ENCODE peak calls at places on chromosome 22, in five cellular contexts. E is SK-MEL-5, X is amniotic stem cell, A is hippocampal formation, I is MM.1S. V is an unnamed sample.
A peak's percentile ranks its signal among the peaks of the same experiment; 100 is the strongest.

GRCh38 chr22:41501209-41501608 is 32.3 kb downstream of the ACO2 start:
- DNase-seq in E (peak; percentile 66), X (no peak), A (no peak), I (no peak), V (peak; percentile 21)

GRCh38 chr22:40746428-40747220 is 67.3 kb downstream of the MCHR1 start:
- DNase-seq in E (no peak), X (no peak), A (no peak), I (no peak), V (no peak)

GRCh38 chr22:47631571-47632102 is 869.2 kb downstream of the TBC1D22A start:
- DNase-seq in E (peak; percentile 97), X (no peak), A (no peak), I (no peak), V (no peak)

GRCh38 chr22:45911601-45912271 is 65.2 kb downstream of the WNT7B start:
- DNase-seq in E (no peak), X (no peak), A (no peak), I (no peak), V (no peak)

GRCh38 chr22:43014062-43014875 is 680 bp downstream of the PACSIN2 start:
- DNase-seq in E (peak; percentile 46), X (no peak), A (no peak), I (peak; percentile 14), V (no peak)

GRCh38 chr22:44894321-44894720 is 115.5 kb downstream of the PHF21B start:
- DNase-seq in E (no peak), X (no peak), A (no peak), I (no peak), V (no peak)

GRCh38 chr22:31630331-31631329 is 31.4 kb downstream of the PISD start:
- DNase-seq in E (peak; percentile 86), X (peak; percentile 34), A (peak; percentile 41), I (peak; percentile 72), V (peak; percentile 77)

GRCh38 chr22:36432592-36433317 is 45.0 kb upstream of the MYH9 start:
- DNase-seq in E (no peak), X (no peak), A (no peak), I (no peak), V (no peak)

GRCh38 chr22:39481595-39481994 is 20.5 kb upstream of the MIEF1 start:
- DNase-seq in E (no peak), X (no peak), A (no peak), I (no peak), V (no peak)

GRCh38 chr22:49626361-49627216 is 201.1 kb downstream of the BRD1 start:
- DNase-seq in E (no peak), X (no peak), A (no peak), I (no peak), V (no peak)

GRCh38 chr22:43992331-43992821 is 31.7 kb upstream of the PARVB start:
- DNase-seq in E (no peak), X (no peak), A (no peak), I (no peak), V (no peak)

GRCh38 chr22:44181912-44182590 is 1.3 kb downstream of the PARVG start:
- DNase-seq in E (no peak), X (no peak), A (no peak), I (no peak), V (peak; percentile 22)

GRCh38 chr22:20141186-20142077 is 9.4 kb downstream of the CCDC188 start:
- DNase-seq in E (no peak), X (peak; percentile 48), A (no peak), I (no peak), V (no peak)

GRCh38 chr22:17569971-17570511 is 6.7 kb downstream of the SLC25A18 start:
- DNase-seq in E (no peak), X (no peak), A (peak; percentile 44), I (no peak), V (no peak)

GRCh38 chr22:48857202-48857805 is 970.4 kb downstream of the BRD1 start:
- DNase-seq in E (no peak), X (no peak), A (no peak), I (no peak), V (no peak)

GRCh38 chr22:23398701-23399366 is 181.3 kb downstream of the IGLL1 start:
- DNase-seq in E (no peak), X (no peak), A (no peak), I (no peak), V (no peak)

GRCh38 chr22:39723899-39724351 is 153.4 kb downstream of the CACNA1I start:
- DNase-seq in E (peak; percentile 68), X (no peak), A (no peak), I (no peak), V (no peak)

GRCh38 chr22:22720724-22721261 is 76.4 kb downstream of the GGTLC2 start:
- DNase-seq in E (no peak), X (no peak), A (no peak), I (peak; percentile 36), V (no peak)

GRCh38 chr22:22042599-22043295 is 60.2 kb upstream of the TOP3B start:
- DNase-seq in E (no peak), X (no peak), A (no peak), I (no peak), V (no peak)

GRCh38 chr22:46087816-46088277 is 62.5 kb upstream of the PPARA start:
- DNase-seq in E (peak; percentile 26), X (peak; percentile 47), A (peak; percentile 94), I (no peak), V (no peak)

GRCh38 chr22:50610041-50610451 is 9.5 kb downstream of the MAPK8IP2 start:
- DNase-seq in E (no peak), X (no peak), A (no peak), I (no peak), V (no peak)

GRCh38 chr22:23110190-23110921 is 31.4 kb downstream of the RSPH14 start:
- DNase-seq in E (no peak), X (no peak), A (no peak), I (no peak), V (no peak)

GRCh38 chr22:26632422-26633155 is 10.8 kb downstream of the CRYBA4 start:
- DNase-seq in E (no peak), X (no peak), A (no peak), I (no peak), V (no peak)

GRCh38 chr22:19607198-19608113 is 83.2 kb upstream of the CLDN5 start:
- DNase-seq in E (no peak), X (no peak), A (no peak), I (peak; percentile 27), V (no peak)

GRCh38 chr22:37848587-37849088 is 581 bp upstream of the EIF3L start:
- DNase-seq in E (no peak), X (no peak), A (no peak), I (no peak), V (no peak)